ENCODE peak calls at places on chromosomes 13 and 19, in ten cellular contexts. B, T, A, X, L, J, H, Z, U and N are unnamed samples.

GRCh38 chr13:44906758-44907157 is 82.5 kb downstream of the NUFIP1 start:
- DNase-seq in A (no peak), Z (no peak), L (no peak), H (no peak), J (no peak), B (no peak), T (no peak), X (no peak), U (no peak), N (peak)

GRCh38 chr19:8640402-8641004 is 10.1 kb downstream of the NFILZ start:
- DNase-seq in Z (peak), L (no peak), U (no peak), T (no peak), H (no peak), J (peak), B (peak), A (no peak), X (peak), N (no peak)

GRCh38 chr13:33278923-33279322 is 6.6 kb downstream of the STARD13 start:
- DNase-seq in A (no peak), H (no peak), Z (no peak), B (no peak), J (no peak), X (no peak), T (no peak), U (no peak), L (no peak), N (no peak)

GRCh38 chr13:114230117-114230516 is 4.6 kb upstream of the CDC16 start:
- DNase-seq in B (no peak), U (no peak), J (no peak), Z (no peak), L (no peak), X (no peak), H (no peak), T (no peak), A (no peak), N (no peak)

GRCh38 chr13:93425411-93425810 is 198.8 kb downstream of the GPC6 start:
- DNase-seq in U (no peak), X (no peak), L (no peak), J (peak), Z (no peak), A (no peak), B (no peak), H (no peak), T (no peak), N (no peak)

GRCh38 chr13:27943951-27944350 is 24.2 kb downstream of the PDX1 start:
- DNase-seq in B (no peak), H (no peak), A (no peak), L (no peak), J (no peak), U (no peak), T (no peak), Z (no peak), X (no peak), N (no peak)

GRCh38 chr19:32388393-32388724 is 17.2 kb upstream of the DPY19L3 start:
- DNase-seq in L (no peak), A (no peak), J (no peak), U (no peak), T (no peak), H (no peak), X (no peak), Z (no peak), B (no peak), N (no peak)

GRCh38 chr19:16470911-16471811 is 609 bp downstream of the EPS15L1 start:
- DNase-seq in J (no peak), U (peak), H (peak), B (peak), L (peak), X (no peak), Z (peak), T (no peak), A (no peak), N (no peak)

GRCh38 chr19:1913781-1914577 is 8.8 kb downstream of the ADAT3 start:
- DNase-seq in T (no peak), A (no peak), J (peak), L (no peak), H (no peak), X (no peak), B (no peak), U (no peak), Z (no peak), N (no peak)

GRCh38 chr13:112940236-112940635 is 28.8 kb upstream of the MCF2L start:
- DNase-seq in L (peak), H (no peak), Z (no peak), A (no peak), J (no peak), X (no peak), U (no peak), T (no peak), B (no peak), N (no peak)

GRCh38 chr19:1154731-1155351 is 19.2 kb downstream of the SBNO2 start:
- DNase-seq in H (peak), Z (peak), T (no peak), A (no peak), X (peak), J (peak), L (peak), B (no peak), U (no peak), N (peak)

GRCh38 chr13:48094404-48094780 is 512 bp downstream of the MED4 start:
- DNase-seq in B (peak), T (no peak), X (no peak), U (no peak), J (no peak), L (no peak), H (peak), Z (no peak), A (no peak), N (peak)

GRCh38 chr19:11088508-11089253 is 582 bp upstream of the LDLR start:
- DNase-seq in T (no peak), U (no peak), B (no peak), A (peak), J (no peak), X (no peak), Z (no peak), L (no peak), H (no peak), N (no peak)

GRCh38 chr19:752652-753517 is 2.0 kb downstream of the MISP start:
- DNase-seq in B (no peak), A (no peak), J (no peak), L (peak), T (no peak), U (no peak), X (no peak), H (peak), Z (peak), N (peak)

GRCh38 chr19:17294051-17294891 is 9.0 kb downstream of the ABHD8 start:
- DNase-seq in J (peak), L (peak), U (peak), Z (peak), H (peak), A (no peak), B (peak), T (peak), X (no peak), N (no peak)

GRCh38 chr19:34662919-34663318 is 14.0 kb downstream of the SCGB2B2 start:
- DNase-seq in X (no peak), T (peak), H (peak), B (peak), U (peak), L (peak), J (no peak), A (peak), Z (no peak), N (no peak)

GRCh38 chr13:61414686-61415664 is 674 bp downstream of the PCDH20 start:
- DNase-seq in X (peak), L (peak), B (no peak), H (peak), Z (peak), T (no peak), A (peak), U (no peak), J (peak), N (peak)

GRCh38 chr13:96819375-96819774 is 174.9 kb downstream of the OXGR1 start:
- DNase-seq in T (no peak), X (no peak), J (no peak), A (no peak), H (no peak), Z (no peak), L (no peak), B (no peak), U (no peak), N (no peak)

GRCh38 chr13:33132644-33133440 is 116.6 kb downstream of the KL start:
- DNase-seq in Z (no peak), T (no peak), J (no peak), X (no peak), B (no peak), A (no peak), U (no peak), L (no peak), H (no peak), N (no peak)

GRCh38 chr13:113045214-113046007 is 60.2 kb upstream of the F7 start:
- DNase-seq in A (no peak), B (peak), Z (no peak), L (no peak), U (no peak), J (no peak), H (no peak), X (no peak), T (no peak), N (no peak)

GRCh38 chr19:41740415-41741243 is 14.7 kb upstream of the CEACAM6 start:
- DNase-seq in Z (no peak), J (no peak), T (no peak), A (no peak), L (no peak), H (no peak), X (no peak), U (no peak), B (no peak), N (no peak)

GRCh38 chr19:12482505-12482886 is 2.1 kb downstream of the ZNF709 start:
- DNase-seq in U (no peak), T (peak), X (no peak), A (no peak), H (no peak), L (peak), B (peak), J (no peak), Z (no peak), N (no peak)

GRCh38 chr13:76014618-76015315 is 378.6 kb downstream of the LMO7 start:
- DNase-seq in L (peak), H (peak), X (peak), J (no peak), B (no peak), A (no peak), Z (no peak), U (no peak), T (no peak), N (no peak)

GRCh38 chr19:13117772-13118423 is at the start of gene NACC1:
- DNase-seq in U (peak), Z (peak), J (peak), B (peak), X (peak), A (peak), T (peak), H (peak), L (peak), N (peak)